ENCODE peak calls at places on chromosomes 7 and 10, in six cellular contexts. B, L, G, A, C and P are unnamed samples.
A peak's percentile ranks its signal among the peaks of the same experiment; 100 is the strongest.

GRCh38 chr10:609868-610545 is 79.5 kb downstream of the DIP2C start:
- DNase-seq in B (no peak), L (no peak), G (no peak), A (no peak), C (peak; percentile 63), P (no peak)

GRCh38 chr7:34596887-34597286 is 61.1 kb upstream of the NPSR1 start:
- DNase-seq in B (no peak), L (no peak), G (no peak), A (no peak), C (no peak), P (no peak)

GRCh38 chr10:114172241-114172640 is 1.8 kb downstream of the CCDC186 start:
- DNase-seq in B (no peak), L (peak; percentile 35), G (no peak), A (no peak), C (no peak), P (no peak)

GRCh38 chr7:42164946-42165345 is 72.1 kb downstream of the GLI3 start:
- DNase-seq in B (no peak), L (no peak), G (no peak), A (no peak), C (no peak), P (no peak)

GRCh38 chr10:17921378-17921777 is 30.3 kb upstream of the SLC39A12 start:
- DNase-seq in B (no peak), L (no peak), G (no peak), A (no peak), C (no peak), P (no peak)

GRCh38 chr10:28480566-28480965 is 52.4 kb upstream of the WAC start:
- DNase-seq in B (no peak), L (no peak), G (no peak), A (no peak), C (no peak), P (no peak)

GRCh38 chr10:69750726-69751125 is 51.0 kb upstream of the COL13A1 start:
- DNase-seq in B (no peak), L (no peak), G (no peak), A (no peak), C (no peak), P (no peak)

GRCh38 chr7:1542841-1543747 is 12.6 kb downstream of the MAFK start:
- DNase-seq in B (no peak), L (no peak), G (no peak), A (no peak), C (no peak), P (no peak)

GRCh38 chr7:99267530-99268360 is 4.9 kb upstream of the MYH16 start:
- DNase-seq in B (no peak), L (peak; percentile 48), G (peak; percentile 78), A (peak; percentile 29), C (no peak), P (no peak)

DNA sequence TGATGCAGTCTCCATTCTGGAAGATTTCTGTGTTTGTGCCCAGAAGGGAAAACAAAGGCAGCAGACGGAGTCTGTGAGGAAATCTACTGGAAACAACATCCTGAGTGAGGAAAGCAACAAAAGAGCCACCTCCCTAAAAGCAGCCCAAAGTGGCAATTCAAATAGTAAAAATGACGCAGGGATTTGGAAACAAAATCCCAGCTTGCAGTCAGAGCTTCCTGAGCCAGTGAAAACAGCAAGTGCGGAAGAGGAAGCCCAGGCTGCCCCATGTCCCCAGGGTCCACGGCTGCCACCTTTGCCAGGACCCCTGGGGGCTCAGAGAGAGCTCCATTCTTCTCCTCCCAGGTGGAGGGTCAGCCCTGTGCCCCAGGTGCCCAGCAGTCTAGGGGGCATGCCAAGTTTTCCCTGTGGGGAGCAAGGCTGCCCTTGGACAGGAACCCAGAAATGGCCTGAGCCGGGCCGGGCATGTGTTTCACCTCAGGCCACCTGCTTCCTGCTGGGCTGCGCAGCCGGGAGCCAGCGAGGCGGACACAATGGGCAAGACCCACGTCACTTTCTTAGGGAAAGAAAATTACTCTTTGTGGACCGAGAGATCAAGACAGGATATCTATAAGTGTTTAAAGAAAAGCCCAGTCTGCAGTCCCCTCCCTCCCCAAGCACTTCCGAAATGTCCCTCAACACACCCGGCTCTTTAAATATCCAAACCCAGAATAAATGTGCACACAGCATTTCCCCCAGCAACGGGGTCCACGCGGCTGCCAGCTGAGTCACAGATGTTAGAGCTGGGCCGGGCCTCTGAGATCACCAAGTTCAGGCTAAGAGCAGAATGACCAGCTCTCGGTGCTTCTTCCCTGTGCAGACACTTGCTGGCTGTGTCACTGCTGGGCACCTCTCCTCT is 231.1 kb downstream of the ARHGAP12 start:
- DNase-seq in B (peak; percentile 80), L (peak; percentile 48), G (peak; percentile 98), A (peak; percentile 80), C (no peak), P (peak; percentile 84)
- H3K27ac ChIP-seq in B (peak overlapping the region; percentile 83), L (peak overlapping the region; percentile 39), G (peak overlapping the region; percentile 99), A (peak overlapping the region; percentile 90), C (no peak overlapping the region), P (peak overlapping the region; percentile 83)

DNA sequence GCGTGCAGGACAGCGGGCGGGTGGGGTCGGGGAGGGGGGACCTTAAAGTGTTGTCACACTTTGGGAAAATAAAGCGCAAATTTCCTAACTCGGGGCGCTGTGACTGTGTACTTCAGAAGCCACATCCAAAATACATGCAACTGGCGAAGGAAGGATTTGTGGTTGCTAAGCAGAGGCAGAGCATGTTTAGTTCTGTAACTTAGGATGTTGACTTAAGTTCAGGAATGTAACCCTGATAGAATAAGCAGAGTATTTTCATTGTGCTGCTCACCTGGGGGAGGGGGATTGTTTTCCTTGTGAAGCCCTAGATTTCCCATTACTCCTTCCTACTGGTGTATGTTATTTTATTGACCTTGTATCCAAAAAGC is 494 bp upstream of the FAM53B start:
- DNase-seq in B (no peak), L (no peak), G (no peak), A (no peak), C (no peak), P (no peak)
- H3K4me1 ChIP-seq in B (peaks cover 28% of the 10 kb centered on the region), L (peaks cover 33% of the 10 kb centered on the region), G (peaks cover 38% of the 10 kb centered on the region), A (peaks cover 35% of the 10 kb centered on the region), C (peaks cover 23% of the 10 kb centered on the region), P (peaks cover 43% of the 10 kb centered on the region)

GRCh38 chr10:14533295-14533694 is 202.6 kb upstream of the FRMD4A start:
- DNase-seq in B (no peak), L (no peak), G (no peak), A (no peak), C (no peak), P (no peak)

GRCh38 chr10:14535497-14536199 is 204.9 kb upstream of the FRMD4A start:
- DNase-seq in B (no peak), L (peak; percentile 63), G (no peak), A (no peak), C (no peak), P (no peak)

GRCh38 chr10:14532473-14533251 is 201.9 kb upstream of the FRMD4A start:
- DNase-seq in B (no peak), L (peak; percentile 77), G (no peak), A (peak; percentile 60), C (no peak), P (no peak)

GRCh38 chr10:14536269-14536903 is 205.7 kb upstream of the FRMD4A start:
- DNase-seq in B (no peak), L (no peak), G (no peak), A (no peak), C (no peak), P (no peak)

DNA sequence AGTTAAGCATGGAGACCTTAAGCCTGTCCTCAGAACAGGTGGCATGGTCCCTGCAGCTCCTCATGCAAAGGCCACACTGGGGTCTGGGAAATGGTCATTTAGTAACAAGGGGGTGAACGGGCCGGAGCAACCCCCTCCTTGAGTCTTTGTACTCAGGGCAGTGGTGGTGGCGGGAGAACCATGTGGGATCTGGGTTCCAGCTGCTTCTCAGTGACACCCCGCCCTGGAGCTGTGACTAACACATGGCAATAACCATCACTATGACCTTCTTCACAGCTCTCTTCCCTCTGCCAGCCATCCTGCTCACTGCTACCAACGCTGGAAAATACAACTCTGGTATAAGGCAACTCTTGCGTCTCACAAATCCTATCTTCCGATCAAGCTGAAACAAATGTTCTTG is 203.4 kb upstream of the FRMD4A start:
- DNase-seq in B (no peak), L (no peak), G (no peak), A (no peak), C (no peak), P (no peak)
- H3K36me3 ChIP-seq in B (peaks cover 5% of the 10 kb centered on the region), L (no peaks in the 10 kb centered on the region), G (no peaks in the 10 kb centered on the region), A (peaks cover 10% of the 10 kb centered on the region), C (peaks cover 2% of the 10 kb centered on the region), P (peaks cover 34% of the 10 kb centered on the region)

GRCh38 chr10:123807444-123808035 is 84.1 kb downstream of the CPXM2 start:
- DNase-seq in B (no peak), L (no peak), G (peak; percentile 33), A (no peak), C (no peak), P (no peak)
- H3K27ac ChIP-seq in B (no peak overlapping the region), L (no peak overlapping the region), G (peak overlapping the region; percentile 41), A (no peak overlapping the region), C (no peak overlapping the region), P (no peak overlapping the region)

DNA sequence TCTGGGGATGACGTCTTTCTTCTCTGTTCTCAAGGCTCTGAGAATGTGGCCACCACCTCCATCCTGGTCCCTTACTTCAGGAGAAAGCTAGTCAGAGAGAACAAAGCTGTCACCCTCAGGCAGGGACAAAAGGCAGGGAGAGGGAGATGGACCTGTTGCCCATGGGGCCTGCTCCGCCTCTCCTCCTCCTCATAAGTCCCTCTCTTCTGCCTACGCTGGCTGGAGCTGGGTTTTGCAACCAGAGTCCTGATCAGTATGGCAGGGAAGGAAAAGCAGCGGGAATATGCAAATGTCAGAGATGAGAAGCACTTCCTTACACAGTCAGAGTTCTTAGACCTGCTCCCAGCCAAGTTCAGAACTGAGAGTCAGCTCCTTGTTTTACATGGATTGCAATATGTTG is 231.2 kb downstream of the ADAM12 start:
- DNase-seq in B (no peak), L (peak; percentile 22), G (no peak), A (no peak), C (no peak), P (no peak)
- H3K4me1 ChIP-seq in B (no peaks in the 10 kb centered on the region), L (peaks cover 12% of the 10 kb centered on the region), G (no peaks in the 10 kb centered on the region), A (no peaks in the 10 kb centered on the region), C (peaks cover 20% of the 10 kb centered on the region), P (no peaks in the 10 kb centered on the region)

DNA sequence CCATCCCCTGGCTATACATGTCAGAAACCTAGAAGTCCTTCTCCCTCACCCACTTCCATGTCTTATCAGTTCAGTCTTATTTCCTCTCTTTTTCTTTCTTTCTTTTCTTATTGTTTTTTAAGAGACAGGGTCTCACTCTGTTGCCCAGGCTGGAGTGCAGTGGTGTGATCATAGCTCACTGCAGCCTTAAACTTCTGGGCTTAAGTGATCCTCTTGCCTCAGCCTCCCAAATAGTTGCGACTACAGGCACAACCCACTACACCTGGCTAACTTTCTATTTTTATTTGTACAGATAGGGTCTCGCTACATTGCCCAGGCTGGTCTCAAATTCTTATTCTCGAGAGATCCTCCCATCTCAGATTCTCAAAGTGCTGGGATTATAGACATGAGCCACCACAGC is 2.8 kb downstream of the SFXN4 start:
- DNase-seq in B (no peak), L (no peak), G (no peak), A (no peak), C (no peak), P (no peak)
- H3K36me3 ChIP-seq in B (no peaks in the 10 kb centered on the region), L (no peaks in the 10 kb centered on the region), G (no peaks in the 10 kb centered on the region), A (peaks cover 16% of the 10 kb centered on the region), C (peaks cover 10% of the 10 kb centered on the region), P (peaks cover 51% of the 10 kb centered on the region)

DNA sequence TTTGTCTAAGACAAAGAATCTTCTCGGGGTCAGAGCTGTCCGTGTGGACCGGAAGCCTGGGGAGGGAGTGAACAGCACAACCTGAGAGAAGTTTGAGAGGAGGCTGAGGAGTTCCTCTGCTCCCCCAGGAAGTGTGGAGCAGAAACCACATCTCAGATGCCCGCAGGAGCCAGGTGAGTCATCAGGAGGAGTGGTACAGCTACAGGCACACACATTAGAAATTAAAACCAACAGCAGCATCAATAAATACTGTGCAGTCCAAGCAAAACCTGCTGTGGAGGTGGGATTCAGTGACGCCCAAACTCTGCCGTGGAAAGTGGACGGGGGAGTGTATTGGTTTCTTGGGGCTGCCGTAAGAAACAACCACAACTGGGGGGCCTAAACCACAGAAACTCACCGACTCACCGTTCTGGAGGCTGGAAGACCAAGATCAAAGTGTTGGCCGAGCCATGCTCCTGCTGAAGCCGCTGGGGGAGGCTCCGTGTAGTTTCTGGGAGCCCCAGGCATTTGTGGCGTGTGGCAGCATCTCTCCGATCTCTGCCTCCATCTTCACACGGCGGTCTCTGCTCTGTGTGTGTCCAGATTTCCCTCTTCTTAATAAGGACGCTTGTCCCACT is 31.2 kb upstream of the GARS1 start:
- DNase-seq in B (no peak), L (no peak), G (no peak), A (no peak), C (no peak), P (no peak)
- H3K27ac ChIP-seq in B (no peak overlapping the region), L (no peak overlapping the region), G (no peak overlapping the region), A (peak overlapping the region; percentile 50), C (no peak overlapping the region), P (no peak overlapping the region)